ENCODE peak calls at places on chromosomes 7 and 10, in four cellular contexts. One of them, this sample, is unnamed.

GRCh38 chr7:12951397-12951801 is 264.0 kb downstream of the ARL4A start:
- DNase-seq in amygdala: no peak
- DNase-seq in stimulated activated CD8-positive, alpha-beta memory T cell treated with anti-CD3 and anti-CD28 coated beads, Interleukin-15, amount 100 ng/mL, for 48 hours: no peak
- DNase-seq in endothelial cell of umbilical vein: peak
- DNase-seq in this sample: peak

GRCh38 chr10:18238875-18239485 is 98.8 kb downstream of the CACNB2 start:
- DNase-seq in endothelial cell of umbilical vein: peak
- DNase-seq in stimulated activated CD8-positive, alpha-beta memory T cell treated with anti-CD3 and anti-CD28 coated beads, Interleukin-15, amount 100 ng/mL, for 48 hours: no peak
- DNase-seq in amygdala: no peak
- DNase-seq in this sample: peak

GRCh38 chr7:26199301-26200112 is 1.0 kb downstream of the HNRNPA2B1 start:
- DNase-seq in endothelial cell of umbilical vein: peak
- DNase-seq in amygdala: peak
- DNase-seq in stimulated activated CD8-positive, alpha-beta memory T cell treated with anti-CD3 and anti-CD28 coated beads, Interleukin-15, amount 100 ng/mL, for 48 hours: peak
- DNase-seq in this sample: peak

GRCh38 chr10:122648599-122649428 is 50.8 kb downstream of the C10orf120 start:
- DNase-seq in amygdala: peak
- DNase-seq in endothelial cell of umbilical vein: peak
- DNase-seq in stimulated activated CD8-positive, alpha-beta memory T cell treated with anti-CD3 and anti-CD28 coated beads, Interleukin-15, amount 100 ng/mL, for 48 hours: peak
- DNase-seq in this sample: peak

GRCh38 chr10:78974409-78975317 is 94.1 kb upstream of the ZMIZ1 start:
- DNase-seq in stimulated activated CD8-positive, alpha-beta memory T cell treated with anti-CD3 and anti-CD28 coated beads, Interleukin-15, amount 100 ng/mL, for 48 hours: peak
- DNase-seq in endothelial cell of umbilical vein: peak
- DNase-seq in amygdala: peak
- DNase-seq in this sample: peak

GRCh38 chr10:5943536-5943935 is 33.8 kb downstream of the IL15RA start:
- DNase-seq in endothelial cell of umbilical vein: peak
- DNase-seq in amygdala: no peak
- DNase-seq in stimulated activated CD8-positive, alpha-beta memory T cell treated with anti-CD3 and anti-CD28 coated beads, Interleukin-15, amount 100 ng/mL, for 48 hours: no peak
- DNase-seq in this sample: peak

GRCh38 chr10:52455095-52455494 is 141.0 kb downstream of the DKK1 start:
- DNase-seq in stimulated activated CD8-positive, alpha-beta memory T cell treated with anti-CD3 and anti-CD28 coated beads, Interleukin-15, amount 100 ng/mL, for 48 hours: no peak
- DNase-seq in endothelial cell of umbilical vein: no peak
- DNase-seq in amygdala: no peak
- DNase-seq in this sample: no peak

GRCh38 chr10:118958559-118958958 is 71.0 kb upstream of the NANOS1 start:
- DNase-seq in amygdala: no peak
- DNase-seq in endothelial cell of umbilical vein: no peak
- DNase-seq in stimulated activated CD8-positive, alpha-beta memory T cell treated with anti-CD3 and anti-CD28 coated beads, Interleukin-15, amount 100 ng/mL, for 48 hours: no peak
- DNase-seq in this sample: no peak

GRCh38 chr10:4016214-4016740 is 231.3 kb upstream of the KLF6 start:
- DNase-seq in stimulated activated CD8-positive, alpha-beta memory T cell treated with anti-CD3 and anti-CD28 coated beads, Interleukin-15, amount 100 ng/mL, for 48 hours: no peak
- DNase-seq in amygdala: no peak
- DNase-seq in endothelial cell of umbilical vein: no peak
- DNase-seq in this sample: no peak

GRCh38 chr7:102874966-102875365 is 37.8 kb upstream of the LRRC17 start:
- DNase-seq in amygdala: no peak
- DNase-seq in stimulated activated CD8-positive, alpha-beta memory T cell treated with anti-CD3 and anti-CD28 coated beads, Interleukin-15, amount 100 ng/mL, for 48 hours: no peak
- DNase-seq in endothelial cell of umbilical vein: no peak
- DNase-seq in this sample: no peak

GRCh38 chr7:73342645-73343044 is 14.7 kb downstream of the FKBP6 start:
- DNase-seq in amygdala: no peak
- DNase-seq in stimulated activated CD8-positive, alpha-beta memory T cell treated with anti-CD3 and anti-CD28 coated beads, Interleukin-15, amount 100 ng/mL, for 48 hours: no peak
- DNase-seq in endothelial cell of umbilical vein: peak
- DNase-seq in this sample: peak

GRCh38 chr7:17029150-17029549 is 147.4 kb upstream of the AGR3 start:
- DNase-seq in amygdala: no peak
- DNase-seq in endothelial cell of umbilical vein: no peak
- DNase-seq in stimulated activated CD8-positive, alpha-beta memory T cell treated with anti-CD3 and anti-CD28 coated beads, Interleukin-15, amount 100 ng/mL, for 48 hours: no peak
- DNase-seq in this sample: no peak

GRCh38 chr7:19268737-19269136 is 123.5 kb upstream of the FERD3L start:
- DNase-seq in stimulated activated CD8-positive, alpha-beta memory T cell treated with anti-CD3 and anti-CD28 coated beads, Interleukin-15, amount 100 ng/mL, for 48 hours: no peak
- DNase-seq in endothelial cell of umbilical vein: no peak
- DNase-seq in amygdala: no peak
- DNase-seq in this sample: no peak

GRCh38 chr7:2974093-2974819 is 69.4 kb downstream of the CARD11 start:
- DNase-seq in amygdala: no peak
- DNase-seq in stimulated activated CD8-positive, alpha-beta memory T cell treated with anti-CD3 and anti-CD28 coated beads, Interleukin-15, amount 100 ng/mL, for 48 hours: no peak
- DNase-seq in endothelial cell of umbilical vein: no peak
- DNase-seq in this sample: no peak

GRCh38 chr10:4083509-4084003 is 298.5 kb upstream of the KLF6 start:
- DNase-seq in stimulated activated CD8-positive, alpha-beta memory T cell treated with anti-CD3 and anti-CD28 coated beads, Interleukin-15, amount 100 ng/mL, for 48 hours: no peak
- DNase-seq in endothelial cell of umbilical vein: peak
- DNase-seq in amygdala: no peak
- DNase-seq in this sample: no peak

GRCh38 chr10:123257904-123258303 is 103.7 kb downstream of the BUB3 start:
- DNase-seq in stimulated activated CD8-positive, alpha-beta memory T cell treated with anti-CD3 and anti-CD28 coated beads, Interleukin-15, amount 100 ng/mL, for 48 hours: no peak
- DNase-seq in endothelial cell of umbilical vein: no peak
- DNase-seq in amygdala: no peak
- DNase-seq in this sample: no peak